ENCODE peak calls at places on chromosome 14, in four cellular contexts. H, T, K and X are unnamed samples.

GRCh38 chr14:70555890-70556289 is 21.1 kb upstream of the ADAM20 start:
- DNase-seq in H (no peak), T (no peak), K (no peak), X (no peak)

GRCh38 chr14:73896521-73896920 is 9.9 kb downstream of the ZNF410 start:
- DNase-seq in H (no peak), T (no peak), K (no peak), X (no peak)

GRCh38 chr14:75010472-75010871 is 7.8 kb downstream of the EIF2B2 start:
- DNase-seq in H (no peak), T (no peak), K (no peak), X (no peak)

GRCh38 chr14:69619007-69619406 is 7.6 kb downstream of the SUSD6 start:
- DNase-seq in H (no peak), T (no peak), K (no peak), X (no peak)

GRCh38 chr14:88386395-88386794 is 938 bp downstream of the SPATA7 start:
- DNase-seq in H (no peak), T (no peak), K (no peak), X (no peak)

GRCh38 chr14:97638864-97639263 is 841.7 kb downstream of the VRK1 start:
- DNase-seq in H (no peak), T (no peak), K (no peak), X (no peak)

GRCh38 chr14:92991536-92991935 is 68.6 kb downstream of the CHGA start:
- DNase-seq in H (no peak), T (no peak), K (no peak), X (no peak)

GRCh38 chr14:102474934-102475333 is 34.6 kb downstream of the ANKRD9 start:
- DNase-seq in H (no peak), T (no peak), K (peak), X (no peak)

GRCh38 chr14:40213701-40214100 is 781.5 kb upstream of the FBXO33 start:
- DNase-seq in H (no peak), T (peak), K (no peak), X (no peak)

GRCh38 chr14:75369506-75369905 is 58.3 kb upstream of the JDP2 start:
- DNase-seq in H (no peak), T (no peak), K (no peak), X (no peak)

GRCh38 chr14:99729991-99730875 is 46.1 kb downstream of the CYP46A1 start:
- DNase-seq in H (peak), T (no peak), K (peak), X (peak)

GRCh38 chr14:105891631-105892452 is 365.5 kb downstream of the TMEM121 start:
- DNase-seq in H (no peak), T (no peak), K (no peak), X (no peak)

GRCh38 chr14:75886661-75887348 is 95.0 kb downstream of the TGFB3 start:
- DNase-seq in H (no peak), T (no peak), K (no peak), X (no peak)

GRCh38 chr14:51014086-51014485 is 69.8 kb upstream of the PYGL start:
- DNase-seq in H (no peak), T (no peak), K (no peak), X (no peak)